ENCODE peak calls at places on chromosome 19, in eight cellular contexts. R is IMR-90, I is heart left ventricle, D is thyroid gland, W is tibial nerve, G is breast epithelium, N is esophagus squamous epithelium, E is body of pancreas. Y is an unnamed sample. For H3K27me3, the result is how much of the 10 kb centered on the place peaks cover.

GRCh38 chr19:49157445-49158224 is at the start of gene TRPM4:
- DNase-seq in G (peak), E (peak), N (no peak), W (peak), D (peak), I (peak), R (peak), Y (peak)

GRCh38 chr19:57946316-57946715 is 1.2 kb downstream of the ZNF256 start:
- DNase-seq in W (no peak), N (no peak), I (no peak), D (no peak), R (no peak), G (no peak), E (no peak), Y (no peak)

GRCh38 chr19:8629184-8629583 is 1.2 kb upstream of the NFILZ start:
- DNase-seq in I (no peak), E (no peak), R (no peak), D (no peak), N (no peak), G (no peak), W (no peak), Y (no peak)

GRCh38 chr19:41552558-41552957 is 23.4 kb upstream of the CEACAM21 start:
- DNase-seq in G (no peak), I (no peak), W (no peak), N (no peak), R (no peak), D (no peak), E (no peak), Y (no peak)

GRCh38 chr19:7833225-7834156 is 3.5 kb downstream of the EVI5L start:
- DNase-seq in W (peak), D (peak), R (peak), G (no peak), N (no peak), I (peak), E (peak), Y (peak)

GRCh38 chr19:6233051-6233826 is 46.5 kb downstream of the MLLT1 start:
- DNase-seq in W (no peak), R (peak), G (peak), I (peak), D (peak), E (peak), N (no peak), Y (peak)

GRCh38 chr19:56217039-56217949 is 15.2 kb downstream of the ZSCAN5C start:
- DNase-seq in R (peak), E (no peak), W (no peak), D (peak), I (no peak), G (no peak), N (no peak), Y (no peak)

GRCh38 chr19:50233308-50233910 is 30.0 kb downstream of the MYH14 start:
- DNase-seq in D (peak), G (no peak), W (no peak), R (no peak), I (no peak), E (no peak), N (no peak), Y (no peak)

GRCh38 chr19:17527326-17527725 is 15.9 kb downstream of the PGLS start:
- DNase-seq in G (no peak), D (no peak), W (no peak), I (no peak), N (no peak), R (no peak), E (no peak), Y (no peak)

GRCh38 chr19:9956956-9957355 is 20.6 kb upstream of the OLFM2 start:
- DNase-seq in I (no peak), W (no peak), R (peak), G (no peak), N (no peak), D (no peak), E (no peak), Y (no peak)

GRCh38 chr19:50266896-50267295 is 62.3 kb downstream of the KCNC3 start:
- DNase-seq in D (no peak), N (no peak), R (no peak), G (no peak), W (no peak), E (no peak), I (no peak), Y (no peak)

GRCh38 chr19:50909240-50910070 is 1.7 kb downstream of the KLK4 start:
- DNase-seq in G (no peak), D (peak), E (peak), I (no peak), N (no peak), W (peak), R (no peak), Y (no peak)

GRCh38 chr19:50768289-50768688 is 2.0 kb upstream of the GPR32 start:
- DNase-seq in W (no peak), G (no peak), N (no peak), D (no peak), I (no peak), E (no peak), R (no peak), Y (no peak)

GRCh38 chr19:8973501-8974091 is 36.6 kb downstream of the MUC16 start:
- DNase-seq in E (no peak), D (no peak), R (no peak), W (no peak), N (no peak), G (no peak), I (no peak), Y (no peak)

GRCh38 chr19:28039677-28040381 is 1173.1 kb downstream of the UQCRFS1 start:
- DNase-seq in G (no peak), D (no peak), R (no peak), I (no peak), N (no peak), E (no peak), W (no peak), Y (no peak)

GRCh38 chr19:39677931-39678889 is 22.5 kb downstream of the LGALS16 start:
- DNase-seq in R (peak), W (no peak), I (no peak), N (no peak), E (peak), G (peak), D (peak), Y (no peak)

GRCh38 chr19:49427855-49428546 is 2.8 kb downstream of the GFY start:
- DNase-seq in E (no peak), G (no peak), D (peak), W (no peak), R (no peak), I (no peak), N (no peak), Y (no peak)

GRCh38 chr19:43439183-43440063 is 24.7 kb downstream of the TEX101 start:
- DNase-seq in E (no peak), R (no peak), I (no peak), D (no peak), N (no peak), W (no peak), G (no peak), Y (no peak)

GRCh38 chr19:10368101-10368803 is 12.1 kb downstream of the TYK2 start:
- DNase-seq in N (no peak), G (no peak), I (no peak), W (no peak), D (no peak), E (no peak), R (no peak), Y (no peak)

GRCh38 chr19:44005968-44006367 is 3.2 kb downstream of the ZNF230 start:
- DNase-seq in N (no peak), R (peak), D (no peak), W (no peak), I (no peak), G (no peak), E (no peak), Y (no peak)

GRCh38 chr19:3125900-3126524 is 9.8 kb upstream of the GNA15 start:
- DNase-seq in W (no peak), D (peak), I (peak), N (no peak), E (peak), R (no peak), G (no peak), Y (peak)

GRCh38 chr19:48595171-48595570 is 11.4 kb upstream of the SPACA4 start:
- DNase-seq in R (no peak), E (no peak), W (no peak), I (no peak), N (no peak), G (no peak), D (no peak), Y (no peak)

GRCh38 chr19:48571378-48572162 is 19.6 kb downstream of the SULT2B1 start:
- DNase-seq in D (peak), E (no peak), R (no peak), W (no peak), N (no peak), G (peak), I (no peak), Y (no peak)

GRCh38 chr19:2327773-2328400 is 499 bp downstream of the LSM7 start:
- DNase-seq in E (peak), R (peak), I (no peak), N (no peak), W (no peak), G (no peak), D (peak), Y (peak)

GRCh38 chr19:11480927-11481776 is at the start of gene ELAVL3:
- DNase-seq in R (no peak), N (no peak), W (no peak), E (no peak), G (no peak), I (no peak), D (no peak), Y (no peak)

GRCh38 chr19:17831419-17831888 is 10.1 kb upstream of the INSL3 start:
- DNase-seq in D (no peak), W (no peak), G (no peak), I (no peak), R (no peak), N (no peak), E (no peak), Y (no peak)

GRCh38 chr19:48393196-48393558 is 291 bp upstream of the GRIN2D start:
- DNase-seq in I (no peak), W (no peak), E (no peak), D (no peak), R (no peak), N (no peak), G (no peak), Y (no peak)

GRCh38 chr19:40234429-40235237 is 8.1 kb upstream of the CCNP start:
- DNase-seq in N (no peak), W (no peak), I (no peak), G (no peak), R (no peak), D (no peak), E (no peak), Y (no peak)

GRCh38 chr19:3801412-3802096 is 15.4 kb upstream of the MATK start:
- DNase-seq in N (no peak), G (no peak), R (no peak), I (peak), W (no peak), E (peak), D (peak), Y (peak)

GRCh38 chr19:17620696-17621095 is 65.2 kb downstream of the COLGALT1 start:
- DNase-seq in N (no peak), I (no peak), G (no peak), R (no peak), W (no peak), D (no peak), E (no peak), Y (no peak)

GRCh38 chr19:13906525-13906904 is 514 bp downstream of the CC2D1A start:
- DNase-seq in N (no peak), I (no peak), D (peak), W (no peak), G (no peak), R (no peak), E (peak), Y (no peak)

DNA sequence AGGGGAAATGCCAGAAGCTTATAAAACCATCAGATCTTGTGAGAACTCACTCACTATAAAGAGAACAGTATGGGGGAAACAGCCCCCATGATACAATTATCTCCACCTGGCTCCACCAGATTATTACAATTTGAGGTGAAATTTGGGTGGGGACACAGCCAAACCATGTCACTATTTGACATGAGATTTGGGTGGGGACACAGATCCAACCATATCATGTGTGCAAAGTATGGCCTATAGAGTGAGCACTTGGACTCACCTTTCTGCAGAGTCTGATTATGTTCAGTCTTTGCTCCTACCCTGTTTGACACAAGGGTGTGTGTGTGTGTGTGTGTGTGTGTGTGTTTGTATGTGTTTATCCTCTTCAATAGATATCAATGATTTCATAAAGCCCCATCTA is 287.5 kb downstream of the ZNF536 start:
- DNase-seq in N (no peak), R (no peak), D (no peak), W (no peak), I (no peak), G (no peak), E (no peak), Y (no peak)
- H3K27me3 ChIP-seq in N (under half), R (under half), D (under half), W (under half), I (under half), G (under half), E (under half), Y (under half)

DNA sequence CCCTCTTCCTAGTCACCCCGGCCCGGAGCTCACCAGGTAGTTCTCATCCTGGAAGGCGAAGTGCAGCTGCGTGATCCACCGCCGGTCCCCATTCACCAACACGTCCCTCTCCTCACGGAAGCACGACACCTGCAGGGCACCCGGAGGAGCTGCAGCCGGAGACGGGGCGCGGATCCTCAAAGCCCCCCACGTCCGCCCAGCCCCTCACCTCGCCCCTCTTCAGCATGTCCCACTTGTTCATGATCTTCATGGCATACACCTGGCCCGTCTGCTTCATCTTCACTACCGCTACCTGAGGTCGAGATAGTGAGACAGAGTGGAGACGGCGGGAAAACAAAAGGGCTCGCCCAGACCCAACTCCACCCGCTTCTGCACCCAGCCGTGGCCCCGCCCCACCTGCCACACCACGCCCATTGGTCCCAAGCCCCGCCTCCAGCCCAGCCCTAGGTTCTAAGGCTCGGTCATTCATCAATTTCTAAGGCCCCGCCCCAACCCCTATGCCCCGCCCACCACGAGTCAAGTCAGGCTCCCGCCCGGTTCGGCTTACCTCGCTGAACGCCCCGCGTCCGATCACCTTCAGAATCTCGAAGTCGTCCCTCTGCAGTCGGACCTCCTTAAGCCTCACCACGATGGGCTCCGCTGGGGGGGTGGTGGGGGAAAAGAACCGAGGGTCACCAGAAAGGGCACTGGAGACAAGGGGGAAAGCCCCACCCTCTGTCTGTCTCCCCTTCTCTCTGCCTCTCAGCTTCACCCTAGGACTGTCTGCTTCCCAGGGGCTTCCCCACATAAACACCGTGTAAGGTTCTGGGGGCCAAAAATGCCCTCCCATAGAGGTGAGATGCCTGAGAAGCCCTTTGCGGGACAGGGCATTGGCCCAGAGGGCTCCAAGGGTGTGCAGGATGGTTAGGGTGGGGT is 2.8 kb downstream of the DMPK start:
- DNase-seq in W (peak), N (peak), G (peak), D (peak), I (peak), R (no peak), E (peak), Y (peak)
- TF ChIP-seq POLR2A in W (no peak), N (no peak), G (no peak), D (no peak), I (no peak), R (no peak), E (no peak), Y (no peak)

GRCh38 chr19:1007399-1007745 is 7.2 kb downstream of the GRIN3B start:
- DNase-seq in R (no peak), D (no peak), G (no peak), E (no peak), I (no peak), W (no peak), N (no peak), Y (no peak)
- TF ChIP-seq CTCF in R (no peak), D (no peak), G (no peak), E (no peak), I (no peak), W (no peak), N (no peak), Y (no peak)

GRCh38 chr19:32362318-32362691 is 16.9 kb downstream of the ZNF507 start:
- DNase-seq in R (no peak), G (no peak), W (no peak), E (no peak), N (no peak), D (no peak), I (no peak), Y (no peak)

GRCh38 chr19:32363632-32364031 is 18.2 kb downstream of the ZNF507 start:
- DNase-seq in W (no peak), E (no peak), G (no peak), N (no peak), D (no peak), R (no peak), I (no peak), Y (no peak)

GRCh38 chr19:32359581-32359980 is 14.2 kb downstream of the ZNF507 start:
- DNase-seq in R (no peak), N (no peak), W (no peak), E (no peak), I (no peak), D (no peak), G (no peak), Y (no peak)

GRCh38 chr19:32363175-32363574 is 17.8 kb downstream of the ZNF507 start:
- DNase-seq in W (no peak), I (no peak), D (peak), N (no peak), E (peak), R (peak), G (no peak), Y (no peak)

DNA sequence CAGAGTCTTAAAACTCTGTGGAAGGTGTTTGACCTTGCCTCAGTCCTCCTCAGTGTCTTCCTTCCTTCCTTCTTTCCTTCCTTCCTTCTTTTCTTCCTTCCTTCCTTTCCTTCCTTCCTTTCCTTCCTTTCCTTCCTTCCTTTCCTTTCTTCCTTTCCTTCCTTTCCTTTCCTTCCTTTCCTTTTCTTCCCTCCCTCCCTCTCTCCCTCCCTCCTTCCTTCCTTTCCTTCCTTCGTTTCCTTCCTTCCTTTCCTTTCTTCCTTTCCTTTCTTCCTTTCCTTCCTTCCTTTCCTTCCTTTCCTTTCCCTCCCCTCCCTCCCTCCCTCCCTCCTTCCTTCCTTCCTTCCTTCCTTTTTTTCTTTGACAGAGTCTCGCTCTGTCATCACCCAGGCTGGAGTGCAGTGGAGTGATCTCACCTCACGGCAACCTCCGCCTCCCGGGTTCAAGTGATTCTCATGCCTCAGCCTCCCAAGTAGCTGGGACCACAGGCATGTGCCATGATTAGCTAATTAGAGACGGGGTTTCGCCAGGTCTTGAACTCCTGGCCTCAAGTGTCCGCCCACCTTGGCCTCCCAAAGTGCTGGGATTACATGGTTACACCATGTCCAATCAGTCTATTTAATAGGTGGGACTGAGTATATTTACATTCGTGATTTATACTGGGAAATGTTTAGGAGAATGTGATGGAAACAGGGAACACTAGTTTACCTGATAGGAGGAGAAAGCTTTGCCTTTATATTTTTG is 16.3 kb downstream of the ZNF507 start:
- DNase-seq in I (no peak), N (no peak), D (no peak), G (no peak), R (no peak), W (no peak), E (no peak), Y (no peak)
- H3K27me3 ChIP-seq in I (under half), N (under half), D (under half), G (under half), R (under half), W (under half), E (under half), Y (under half)

GRCh38 chr19:797528-798414 is 519 bp downstream of the PTBP1 start:
- DNase-seq in N (peak), I (peak), R (peak), D (peak), W (peak), G (peak), E (peak), Y (peak)
- TF ChIP-seq POLR2A in N (no peak), I (no peak), R (no peak), D (no peak), W (no peak), G (no peak), E (peak), Y (no peak)

Y was measured in spleen.